ENCODE peak calls at places on chromosomes 6 and 20, in five cellular contexts. O is epithelial cell of proximal tubule; M is effector CD4-positive, alpha-beta T cell; L is pons; W is C1 segment of cervical spinal cord. D is an unnamed sample.

GRCh38 chr20:6074145-6074561 is 20.3 kb upstream of the LRRN4 start:
- DNase-seq in W (no peak), O (no peak), M (no peak), L (no peak), D (no peak)

GRCh38 chr20:46090095-46090388 is 280 bp upstream of the NCOA5 start:
- DNase-seq in W (no peak), L (no peak), O (no peak), M (no peak), D (no peak)

GRCh38 chr6:123316733-123317323 is 319.9 kb downstream of the TRDN start:
- DNase-seq in M (no peak), O (no peak), W (no peak), L (peak), D (no peak)

GRCh38 chr6:82567621-82568020 is 204.0 kb downstream of the TPBG start:
- DNase-seq in O (no peak), M (no peak), L (no peak), W (no peak), D (no peak)

GRCh38 chr20:40323411-40323810 is 365.6 kb downstream of the MAFB start:
- DNase-seq in M (no peak), W (no peak), O (no peak), L (no peak), D (no peak)

GRCh38 chr6:170097505-170098427 is 193.1 kb downstream of the DLL1 start:
- DNase-seq in L (no peak), W (no peak), O (no peak), M (no peak), D (no peak)

GRCh38 chr6:100379386-100379785 is 85.3 kb downstream of the SIM1 start:
- DNase-seq in W (no peak), L (no peak), M (no peak), O (no peak), D (no peak)

GRCh38 chr6:153231048-153231635 is 100.1 kb upstream of the RGS17 start:
- DNase-seq in O (no peak), L (peak), M (no peak), W (peak), D (no peak)

GRCh38 chr6:43029120-43029519 is 7.7 kb downstream of the RRP36 start:
- DNase-seq in O (no peak), L (no peak), W (no peak), M (no peak), D (no peak)

GRCh38 chr6:42891199-42891722 is 11.8 kb downstream of the RPL7L1 start:
- DNase-seq in L (no peak), W (no peak), O (no peak), M (no peak), D (no peak)

GRCh38 chr20:19995220-19995863 is 21.8 kb upstream of the NAA20 start:
- DNase-seq in L (peak), M (no peak), W (no peak), O (no peak), D (no peak)

GRCh38 chr6:135129139-135129867 is 51.8 kb upstream of the MYB start:
- DNase-seq in M (no peak), W (no peak), L (no peak), O (no peak), D (no peak)

GRCh38 chr20:46406986-46407670 is 713 bp upstream of the ELMO2 start:
- DNase-seq in O (no peak), W (peak), L (no peak), M (peak), D (peak)

GRCh38 chr6:45265246-45265645 is 62.9 kb upstream of the RUNX2 start:
- DNase-seq in M (no peak), O (no peak), W (no peak), L (no peak), D (no peak)

GRCh38 chr6:74578339-74578738 is 627.5 kb downstream of the COL12A1 start:
- DNase-seq in W (no peak), O (peak), M (no peak), L (no peak), D (no peak)

GRCh38 chr20:19802492-19803158 is 44.6 kb downstream of the RIN2 start:
- DNase-seq in W (no peak), M (no peak), O (peak), L (no peak), D (no peak)

GRCh38 chr6:151209071-151209831 is 30.5 kb upstream of the AKAP12 start:
- DNase-seq in O (peak), M (no peak), W (no peak), L (no peak), D (no peak)

GRCh38 chr6:130869681-130870080 is 42.5 kb downstream of the SMLR1 start:
- DNase-seq in W (no peak), O (no peak), M (no peak), L (no peak), D (no peak)

GRCh38 chr6:36906539-36906938 is 20.8 kb downstream of the C6orf89 start:
- DNase-seq in L (peak), W (no peak), M (no peak), O (no peak), D (no peak)

GRCh38 chr20:36542019-36542488 is 735 bp downstream of the MYL9 start:
- DNase-seq in W (no peak), O (no peak), L (no peak), M (no peak), D (no peak)

GRCh38 chr6:41741625-41742490 is 5.3 kb downstream of the PGC start:
- DNase-seq in M (no peak), W (no peak), O (no peak), L (no peak), D (no peak)

GRCh38 chr6:87407531-87407895 is 259 bp upstream of the CFAP206 start:
- DNase-seq in W (no peak), O (peak), M (no peak), L (peak), D (peak)

GRCh38 chr6:146240307-146240706 is 211.4 kb downstream of the GRM1 start:
- DNase-seq in L (no peak), M (no peak), W (no peak), O (no peak), D (no peak)

GRCh38 chr6:25172819-25173218 is 106.4 kb upstream of the CARMIL1 start:
- DNase-seq in O (no peak), L (no peak), M (no peak), W (no peak), D (no peak)

GRCh38 chr6:131807644-131808459 is at the start of gene ENPP1:
- DNase-seq in L (peak), O (no peak), M (peak), W (peak), D (peak)

GRCh38 chr6:167073679-167074274 is 49.1 kb upstream of the CCR6 start:
- DNase-seq in L (no peak), M (no peak), O (no peak), W (no peak), D (no peak)

GRCh38 chr20:60255866-60256265 is 297.6 kb downstream of the CDH26 start:
- DNase-seq in O (peak), W (no peak), L (no peak), M (no peak), D (no peak)

GRCh38 chr6:35895560-35895959 is 25.3 kb downstream of the SRPK1 start:
- DNase-seq in O (no peak), M (no peak), L (no peak), W (no peak), D (no peak)

GRCh38 chr6:56874328-56874727 is 80.6 kb upstream of the BEND6 start:
- DNase-seq in O (no peak), M (no peak), L (no peak), W (no peak), D (no peak)

D was measured in CD8-positive, alpha-beta T cell.